ENCODE peak calls at places on chromosomes 1 and 21, in nine cellular contexts. One of them, this sample, is unnamed.

GRCh38 chr1:212606042-212606733 is 2.4 kb upstream of the ATF3 start:
- DNase-seq in suprapubic skin: no peak
- DNase-seq in stomach: no peak
- DNase-seq in breast epithelium: no peak
- DNase-seq in uterus: no peak
- DNase-seq in IMR-90: no peak
- DNase-seq in lung: no peak
- DNase-seq in astrocyte: no peak
- DNase-seq in cardiac muscle cell: no peak
- DNase-seq in this sample: no peak

GRCh38 chr1:241614144-241614543 is 26.0 kb downstream of the CHML start:
- DNase-seq in suprapubic skin: no peak
- DNase-seq in stomach: no peak
- DNase-seq in breast epithelium: no peak
- DNase-seq in uterus: no peak
- DNase-seq in IMR-90: no peak
- DNase-seq in lung: no peak
- DNase-seq in astrocyte: peak; percentile 22
- DNase-seq in cardiac muscle cell: no peak
- DNase-seq in this sample: no peak

GRCh38 chr1:54356680-54357147 is 49.5 kb downstream of the SSBP3 start:
- DNase-seq in suprapubic skin: no peak
- DNase-seq in stomach: no peak
- DNase-seq in breast epithelium: no peak
- DNase-seq in uterus: no peak
- DNase-seq in IMR-90: no peak
- DNase-seq in lung: no peak
- DNase-seq in astrocyte: no peak
- DNase-seq in cardiac muscle cell: no peak
- DNase-seq in this sample: no peak

GRCh38 chr1:44962729-44963128 is 23.7 kb downstream of the EIF2B3 start:
- DNase-seq in suprapubic skin: no peak
- DNase-seq in stomach: no peak
- DNase-seq in breast epithelium: no peak
- DNase-seq in uterus: no peak
- DNase-seq in IMR-90: no peak
- DNase-seq in lung: no peak
- DNase-seq in astrocyte: no peak
- DNase-seq in cardiac muscle cell: no peak
- DNase-seq in this sample: no peak

GRCh38 chr1:21673277-21673780 is 4.2 kb upstream of the RAP1GAP start:
- DNase-seq in suprapubic skin: no peak
- DNase-seq in stomach: peak; percentile 82
- DNase-seq in breast epithelium: peak; percentile 57
- DNase-seq in uterus: peak; percentile 78
- DNase-seq in IMR-90: peak; percentile 25
- DNase-seq in lung: peak; percentile 69
- DNase-seq in astrocyte: peak; percentile 68
- DNase-seq in cardiac muscle cell: no peak
- DNase-seq in this sample: peak; percentile 42

GRCh38 chr1:220917535-220918209 is 38.4 kb downstream of the HLX start:
- DNase-seq in suprapubic skin: no peak
- DNase-seq in stomach: no peak
- DNase-seq in breast epithelium: no peak
- DNase-seq in uterus: no peak
- DNase-seq in IMR-90: no peak
- DNase-seq in lung: no peak
- DNase-seq in astrocyte: no peak
- DNase-seq in cardiac muscle cell: no peak
- DNase-seq in this sample: no peak

GRCh38 chr1:147497826-147498225 is 43.5 kb upstream of the BCL9 start:
- DNase-seq in suprapubic skin: no peak
- DNase-seq in stomach: no peak
- DNase-seq in breast epithelium: no peak
- DNase-seq in uterus: no peak
- DNase-seq in IMR-90: no peak
- DNase-seq in lung: no peak
- DNase-seq in astrocyte: no peak
- DNase-seq in cardiac muscle cell: no peak
- DNase-seq in this sample: no peak

GRCh38 chr1:147822292-147822691 is 61.9 kb upstream of the GJA5 start:
- DNase-seq in suprapubic skin: no peak
- DNase-seq in stomach: no peak
- DNase-seq in breast epithelium: no peak
- DNase-seq in uterus: no peak
- DNase-seq in IMR-90: no peak
- DNase-seq in lung: no peak
- DNase-seq in astrocyte: no peak
- DNase-seq in cardiac muscle cell: no peak
- DNase-seq in this sample: no peak

GRCh38 chr21:43790053-43790524 is 712 bp downstream of the RRP1 start:
- DNase-seq in suprapubic skin: no peak
- DNase-seq in stomach: no peak
- DNase-seq in breast epithelium: no peak
- DNase-seq in uterus: no peak
- DNase-seq in IMR-90: no peak
- DNase-seq in lung: no peak
- DNase-seq in astrocyte: no peak
- DNase-seq in cardiac muscle cell: no peak
- DNase-seq in this sample: no peak

GRCh38 chr1:108686609-108687313 is 5.3 kb upstream of the PRPF38B start:
- DNase-seq in suprapubic skin: no peak
- DNase-seq in stomach: no peak
- DNase-seq in breast epithelium: no peak
- DNase-seq in uterus: no peak
- DNase-seq in IMR-90: peak; percentile 52
- DNase-seq in lung: no peak
- DNase-seq in astrocyte: peak; percentile 21
- DNase-seq in cardiac muscle cell: no peak
- DNase-seq in this sample: no peak

GRCh38 chr1:118636004-118636403 is 352.1 kb downstream of the TBX15 start:
- DNase-seq in suprapubic skin: no peak
- DNase-seq in stomach: no peak
- DNase-seq in breast epithelium: no peak
- DNase-seq in uterus: no peak
- DNase-seq in IMR-90: no peak
- DNase-seq in lung: no peak
- DNase-seq in astrocyte: no peak
- DNase-seq in cardiac muscle cell: no peak
- DNase-seq in this sample: no peak

GRCh38 chr1:41397943-41398342 is 36.7 kb downstream of the FOXO6 start:
- DNase-seq in suprapubic skin: no peak
- DNase-seq in stomach: no peak
- DNase-seq in breast epithelium: no peak
- DNase-seq in uterus: no peak
- DNase-seq in IMR-90: no peak
- DNase-seq in lung: no peak
- DNase-seq in astrocyte: no peak
- DNase-seq in cardiac muscle cell: no peak
- DNase-seq in this sample: no peak

GRCh38 chr21:21034046-21034445 is 35.8 kb downstream of the NCAM2 start:
- DNase-seq in suprapubic skin: no peak
- DNase-seq in stomach: no peak
- DNase-seq in breast epithelium: no peak
- DNase-seq in uterus: no peak
- DNase-seq in IMR-90: no peak
- DNase-seq in lung: no peak
- DNase-seq in astrocyte: no peak
- DNase-seq in cardiac muscle cell: no peak
- DNase-seq in this sample: no peak

GRCh38 chr1:151841141-151841540 is 1.5 kb upstream of the C2CD4D start:
- DNase-seq in suprapubic skin: no peak
- DNase-seq in stomach: no peak
- DNase-seq in breast epithelium: no peak
- DNase-seq in uterus: no peak
- DNase-seq in IMR-90: peak; percentile 72
- DNase-seq in lung: no peak
- DNase-seq in astrocyte: peak; percentile 83
- DNase-seq in cardiac muscle cell: no peak
- DNase-seq in this sample: no peak

GRCh38 chr1:151837841-151838490 is 1.7 kb downstream of the C2CD4D start:
- DNase-seq in suprapubic skin: no peak
- DNase-seq in stomach: no peak
- DNase-seq in breast epithelium: peak; percentile 42
- DNase-seq in uterus: no peak
- DNase-seq in IMR-90: peak; percentile 10
- DNase-seq in lung: no peak
- DNase-seq in astrocyte: no peak
- DNase-seq in cardiac muscle cell: peak; percentile 34
- DNase-seq in this sample: no peak

GRCh38 chr1:151840421-151840820 is 801 bp upstream of the C2CD4D start:
- DNase-seq in suprapubic skin: no peak
- DNase-seq in stomach: no peak
- DNase-seq in breast epithelium: no peak
- DNase-seq in uterus: no peak
- DNase-seq in IMR-90: no peak
- DNase-seq in lung: no peak
- DNase-seq in astrocyte: no peak
- DNase-seq in cardiac muscle cell: no peak
- DNase-seq in this sample: no peak

GRCh38 chr1:151838491-151839412 is 868 bp downstream of the C2CD4D start:
- DNase-seq in suprapubic skin: no peak
- DNase-seq in stomach: no peak
- DNase-seq in breast epithelium: no peak
- DNase-seq in uterus: no peak
- DNase-seq in IMR-90: no peak
- DNase-seq in lung: no peak
- DNase-seq in astrocyte: no peak
- DNase-seq in cardiac muscle cell: peak; percentile 8
- DNase-seq in this sample: no peak

GRCh38 chr1:151839457-151840409 is at the start of gene C2CD4D:
- DNase-seq in suprapubic skin: peak; percentile 75
- DNase-seq in stomach: peak; percentile 76
- DNase-seq in breast epithelium: peak; percentile 88
- DNase-seq in uterus: no peak
- DNase-seq in IMR-90: no peak
- DNase-seq in lung: peak; percentile 40
- DNase-seq in astrocyte: no peak
- DNase-seq in cardiac muscle cell: peak; percentile 22
- DNase-seq in this sample: no peak
- H3K4me3 ChIP-seq in suprapubic skin: peak within 1 kb of the TSS; percentile 48
- H3K4me3 ChIP-seq in stomach: peak within 1 kb of the TSS; percentile 48
- H3K4me3 ChIP-seq in breast epithelium: peak within 1 kb of the TSS; percentile 69
- H3K4me3 ChIP-seq in uterus: no peak within 1 kb of the TSS
- H3K4me3 ChIP-seq in IMR-90: peak within 1 kb of the TSS; percentile 36
- H3K4me3 ChIP-seq in lung: peak within 1 kb of the TSS; percentile 9
- H3K4me3 ChIP-seq in astrocyte: peak within 1 kb of the TSS; percentile 40
- H3K4me3 ChIP-seq in cardiac muscle cell: peak within 1 kb of the TSS; percentile 30
- H3K4me3 ChIP-seq in this sample: peak within 1 kb of the TSS; percentile 8

GRCh38 chr1:2435746-2436355 is 23.5 kb upstream of the PEX10 start:
- DNase-seq in suprapubic skin: no peak
- DNase-seq in stomach: no peak
- DNase-seq in breast epithelium: no peak
- DNase-seq in uterus: no peak
- DNase-seq in IMR-90: no peak
- DNase-seq in lung: no peak
- DNase-seq in astrocyte: no peak
- DNase-seq in cardiac muscle cell: no peak
- DNase-seq in this sample: no peak
- H3K27me3 ChIP-seq in suprapubic skin: peaks cover 50% of the 10 kb centered on the region
- H3K27me3 ChIP-seq in stomach: peaks cover 3% of the 10 kb centered on the region
- H3K27me3 ChIP-seq in breast epithelium: peaks cover 20% of the 10 kb centered on the region
- H3K27me3 ChIP-seq in uterus: no peaks in the 10 kb centered on the region
- H3K27me3 ChIP-seq in IMR-90: peaks cover 50% of the 10 kb centered on the region
- H3K27me3 ChIP-seq in lung: no peaks in the 10 kb centered on the region
- H3K27me3 ChIP-seq in astrocyte: peaks cover 15% of the 10 kb centered on the region
- H3K27me3 ChIP-seq in cardiac muscle cell: peaks cover 36% of the 10 kb centered on the region
- H3K27me3 ChIP-seq in this sample: peaks cover 16% of the 10 kb centered on the region

DNA sequence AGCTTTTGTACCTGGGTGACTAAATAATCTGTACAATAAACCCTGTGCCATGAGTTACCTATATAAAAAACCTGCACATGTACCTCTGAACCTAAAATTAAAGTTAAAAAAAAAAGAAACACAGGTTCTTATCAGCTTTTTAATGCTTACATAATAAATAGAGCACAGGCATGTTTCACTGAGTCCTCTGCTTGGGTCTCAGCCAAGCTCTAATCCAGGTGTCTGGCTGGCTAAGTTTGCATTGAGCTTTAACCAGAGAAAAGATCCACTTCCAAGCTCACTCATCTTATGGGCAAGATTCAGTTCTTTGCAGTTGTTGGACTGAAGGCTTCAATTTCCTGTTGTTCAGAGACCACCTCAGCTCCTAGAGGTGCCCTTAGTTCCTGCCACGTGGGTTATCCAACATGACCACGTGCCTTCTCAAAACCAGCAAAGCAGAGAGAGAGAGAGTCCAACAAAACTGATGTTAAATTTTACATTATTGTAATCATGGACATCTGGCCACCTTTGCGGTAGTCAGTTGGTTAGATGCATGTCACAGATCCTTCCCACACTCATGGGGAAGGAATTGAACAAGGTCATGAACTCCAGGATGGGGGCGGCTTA is 68.2 kb upstream of the TMPRSS2 start:
- DNase-seq in suprapubic skin: no peak
- DNase-seq in stomach: peak; percentile 52
- DNase-seq in breast epithelium: no peak
- DNase-seq in uterus: no peak
- DNase-seq in IMR-90: no peak
- DNase-seq in lung: no peak
- DNase-seq in astrocyte: no peak
- DNase-seq in cardiac muscle cell: no peak
- DNase-seq in this sample: no peak
- TF ChIP-seq CTCF in suprapubic skin: no peak
- TF ChIP-seq CTCF in stomach: no peak
- TF ChIP-seq CTCF in breast epithelium: no peak
- TF ChIP-seq CTCF in uterus: no peak
- TF ChIP-seq CTCF in IMR-90: no peak
- TF ChIP-seq CTCF in lung: no peak
- TF ChIP-seq CTCF in astrocyte: no peak
- TF ChIP-seq CTCF in cardiac muscle cell: no peak
- TF ChIP-seq CTCF in this sample: no peak

DNA sequence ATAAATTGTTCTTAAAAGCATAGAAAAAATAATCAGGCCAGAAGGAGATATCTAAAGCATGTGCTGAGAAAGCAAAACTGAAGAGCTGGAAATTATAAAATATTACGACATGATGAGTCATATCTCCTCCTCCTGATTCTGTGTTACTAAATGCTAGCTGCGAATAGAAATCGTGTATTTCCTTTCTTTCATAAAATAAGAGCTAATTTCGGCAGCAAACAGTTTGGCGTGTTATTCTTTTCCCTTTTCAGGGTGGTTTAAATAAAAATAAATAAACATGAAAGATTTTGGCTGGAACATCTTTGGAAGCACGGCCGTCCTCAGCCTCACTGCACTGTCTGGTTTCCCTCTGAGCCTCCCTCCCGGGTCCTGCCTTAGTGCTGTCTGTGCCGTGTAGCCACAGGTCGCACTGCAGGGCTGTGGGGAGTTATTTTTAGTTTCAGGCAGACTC is 56.0 kb downstream of the ADARB1 start:
- DNase-seq in suprapubic skin: no peak
- DNase-seq in stomach: no peak
- DNase-seq in breast epithelium: no peak
- DNase-seq in uterus: peak; percentile 57
- DNase-seq in IMR-90: peak; percentile 84
- DNase-seq in lung: no peak
- DNase-seq in astrocyte: peak; percentile 64
- DNase-seq in cardiac muscle cell: peak; percentile 63
- DNase-seq in this sample: peak; percentile 47
- H3K4me3 ChIP-seq in suprapubic skin: peak overlapping the region; percentile 23
- H3K4me3 ChIP-seq in stomach: peak overlapping the region; percentile 5
- H3K4me3 ChIP-seq in breast epithelium: peak overlapping the region; percentile 31
- H3K4me3 ChIP-seq in uterus: no peak overlapping the region
- H3K4me3 ChIP-seq in IMR-90: peak overlapping the region; percentile 31
- H3K4me3 ChIP-seq in lung: no peak overlapping the region
- H3K4me3 ChIP-seq in astrocyte: peak overlapping the region; percentile 55
- H3K4me3 ChIP-seq in cardiac muscle cell: no peak overlapping the region
- H3K4me3 ChIP-seq in this sample: peak overlapping the region; percentile 9

GRCh38 chr1:22918644-22919043 is 54.0 kb downstream of the LACTBL1 start:
- DNase-seq in suprapubic skin: no peak
- DNase-seq in stomach: no peak
- DNase-seq in breast epithelium: no peak
- DNase-seq in uterus: no peak
- DNase-seq in IMR-90: no peak
- DNase-seq in lung: no peak
- DNase-seq in astrocyte: no peak
- DNase-seq in cardiac muscle cell: no peak
- DNase-seq in this sample: no peak
- H3K27me3 ChIP-seq in suprapubic skin: peaks cover 2% of the 10 kb centered on the region
- H3K27me3 ChIP-seq in stomach: no peaks in the 10 kb centered on the region
- H3K27me3 ChIP-seq in breast epithelium: no peaks in the 10 kb centered on the region
- H3K27me3 ChIP-seq in uterus: no peaks in the 10 kb centered on the region
- H3K27me3 ChIP-seq in IMR-90: no peaks in the 10 kb centered on the region
- H3K27me3 ChIP-seq in lung: no peaks in the 10 kb centered on the region
- H3K27me3 ChIP-seq in astrocyte: no peaks in the 10 kb centered on the region
- H3K27me3 ChIP-seq in cardiac muscle cell: no peaks in the 10 kb centered on the region
- H3K27me3 ChIP-seq in this sample: no peaks in the 10 kb centered on the region